ENCODE peak calls at places on chromosome 9, in five cellular contexts. One of them, this sample, is unnamed.
A peak's percentile ranks its signal among the peaks of the same experiment; 100 is the strongest.

GRCh38 chr9:134735441-134736175 is 94.0 kb downstream of the COL5A1 start:
- DNase-seq in stimulated activated CD4-positive, alpha-beta T cell treated with anti-CD3 and anti-CD28 coated beads, Interleukin-1b, Interleukin-23, amount 100 ng/mL, for 24 hours: no peak
- DNase-seq in mucosa of gallbladder: peak; percentile 70
- DNase-seq in neuronal stem cell: no peak
- DNase-seq in AG09319: no peak
- DNase-seq in this sample: no peak

GRCh38 chr9:82363236-82363635 is 374.7 kb downstream of the SPATA31D1 start:
- DNase-seq in stimulated activated CD4-positive, alpha-beta T cell treated with anti-CD3 and anti-CD28 coated beads, Interleukin-1b, Interleukin-23, amount 100 ng/mL, for 24 hours: no peak
- DNase-seq in mucosa of gallbladder: no peak
- DNase-seq in neuronal stem cell: no peak
- DNase-seq in AG09319: no peak
- DNase-seq in this sample: no peak

GRCh38 chr9:131992906-131993657 is 86.6 kb downstream of the MED27 start:
- DNase-seq in stimulated activated CD4-positive, alpha-beta T cell treated with anti-CD3 and anti-CD28 coated beads, Interleukin-1b, Interleukin-23, amount 100 ng/mL, for 24 hours: no peak
- DNase-seq in mucosa of gallbladder: no peak
- DNase-seq in neuronal stem cell: no peak
- DNase-seq in AG09319: no peak
- DNase-seq in this sample: no peak

GRCh38 chr9:114001794-114002261 is 76.3 kb downstream of the AMBP start:
- DNase-seq in stimulated activated CD4-positive, alpha-beta T cell treated with anti-CD3 and anti-CD28 coated beads, Interleukin-1b, Interleukin-23, amount 100 ng/mL, for 24 hours: no peak
- DNase-seq in mucosa of gallbladder: peak; percentile 2
- DNase-seq in neuronal stem cell: no peak
- DNase-seq in AG09319: no peak
- DNase-seq in this sample: no peak

GRCh38 chr9:16728128-16728505 is 142.4 kb downstream of the BNC2 start:
- DNase-seq in stimulated activated CD4-positive, alpha-beta T cell treated with anti-CD3 and anti-CD28 coated beads, Interleukin-1b, Interleukin-23, amount 100 ng/mL, for 24 hours: no peak
- DNase-seq in mucosa of gallbladder: no peak
- DNase-seq in neuronal stem cell: no peak
- DNase-seq in AG09319: no peak
- DNase-seq in this sample: no peak

GRCh38 chr9:135822383-135822755 is 85.0 kb downstream of the CAMSAP1 start:
- DNase-seq in stimulated activated CD4-positive, alpha-beta T cell treated with anti-CD3 and anti-CD28 coated beads, Interleukin-1b, Interleukin-23, amount 100 ng/mL, for 24 hours: no peak
- DNase-seq in mucosa of gallbladder: no peak
- DNase-seq in neuronal stem cell: no peak
- DNase-seq in AG09319: no peak
- DNase-seq in this sample: no peak

GRCh38 chr9:120729796-120730195 is 15.5 kb upstream of the MEGF9 start:
- DNase-seq in stimulated activated CD4-positive, alpha-beta T cell treated with anti-CD3 and anti-CD28 coated beads, Interleukin-1b, Interleukin-23, amount 100 ng/mL, for 24 hours: no peak
- DNase-seq in mucosa of gallbladder: no peak
- DNase-seq in neuronal stem cell: no peak
- DNase-seq in AG09319: no peak
- DNase-seq in this sample: no peak

GRCh38 chr9:133429641-133430161 is 7.5 kb downstream of the ADAMTS13 start:
- DNase-seq in stimulated activated CD4-positive, alpha-beta T cell treated with anti-CD3 and anti-CD28 coated beads, Interleukin-1b, Interleukin-23, amount 100 ng/mL, for 24 hours: no peak
- DNase-seq in mucosa of gallbladder: peak; percentile 18
- DNase-seq in neuronal stem cell: peak; percentile 51
- DNase-seq in AG09319: no peak
- DNase-seq in this sample: peak; percentile 41

GRCh38 chr9:91301161-91301560 is 60.6 kb downstream of the AUH start:
- DNase-seq in stimulated activated CD4-positive, alpha-beta T cell treated with anti-CD3 and anti-CD28 coated beads, Interleukin-1b, Interleukin-23, amount 100 ng/mL, for 24 hours: no peak
- DNase-seq in mucosa of gallbladder: no peak
- DNase-seq in neuronal stem cell: no peak
- DNase-seq in AG09319: no peak
- DNase-seq in this sample: no peak